ENCODE peak calls at places on chromosomes 7 and 10, in nine cellular contexts. G is activated naive CD4-positive, alpha-beta T cell; U is SHP77; A is T-helper 1 cell; P is uterus; O is NCI-H2029; H is iPS-NIHi11; Y is A549; V is body of pancreas. K is an unnamed sample.
A peak's percentile ranks its signal among the peaks of the same experiment; 100 is the strongest.

GRCh38 chr10:55892276-55892675 is 468.8 kb downstream of the ZWINT start:
- DNase-seq in G (no peak), U (no peak), A (no peak), P (no peak), O (no peak), H (no peak), Y (no peak), V (no peak), K (no peak)

GRCh38 chr10:95730233-95730632 is 25.7 kb upstream of the ENTPD1 start:
- DNase-seq in G (no peak), U (no peak), A (no peak), P (no peak), O (no peak), H (no peak), Y (no peak), V (no peak), K (no peak)

GRCh38 chr7:65250697-65251395 is 122.8 kb upstream of the ZNF92 start:
- DNase-seq in G (no peak), U (no peak), A (no peak), P (no peak), O (no peak), H (no peak), Y (no peak), V (no peak), K (no peak)

GRCh38 chr7:151142686-151143040 is 24.8 kb downstream of the GBX1 start:
- DNase-seq in G (no peak), U (no peak), A (no peak), P (no peak), O (no peak), H (no peak), Y (no peak), V (peak; percentile 35), K (no peak)

GRCh38 chr10:34121974-34122282 is 693.2 kb downstream of the PARD3 start:
- DNase-seq in G (no peak), U (no peak), A (no peak), P (no peak), O (no peak), H (no peak), Y (no peak), V (no peak), K (no peak)

GRCh38 chr10:118057351-118057750 is 10.6 kb upstream of the RAB11FIP2 start:
- DNase-seq in G (no peak), U (no peak), A (no peak), P (no peak), O (no peak), H (peak; percentile 9), Y (no peak), V (no peak), K (peak; percentile 27)

GRCh38 chr7:140901946-140902304 is 22.8 kb downstream of the BRAF start:
- DNase-seq in G (no peak), U (no peak), A (no peak), P (no peak), O (no peak), H (no peak), Y (no peak), V (no peak), K (no peak)

GRCh38 chr7:65302883-65303282 is 70.8 kb upstream of the ZNF92 start:
- DNase-seq in G (no peak), U (no peak), A (no peak), P (no peak), O (no peak), H (no peak), Y (no peak), V (no peak), K (no peak)

GRCh38 chr7:21941570-21942224 is 4.0 kb downstream of the CDCA7L start:
- DNase-seq in G (no peak), U (no peak), A (no peak), P (no peak), O (no peak), H (no peak), Y (no peak), V (no peak), K (peak; percentile 97)

GRCh38 chr10:125008689-125009579 is 67.0 kb downstream of the ZRANB1 start:
- DNase-seq in G (no peak), U (no peak), A (no peak), P (no peak), O (no peak), H (peak; percentile 58), Y (no peak), V (peak; percentile 59), K (peak; percentile 45)

GRCh38 chr7:156515911-156516790 is 124.4 kb upstream of the RNF32 start:
- DNase-seq in G (no peak), U (no peak), A (no peak), P (no peak), O (no peak), H (no peak), Y (no peak), V (peak; percentile 25), K (no peak)

GRCh38 chr10:113469796-113470195 is 83.1 kb upstream of the HABP2 start:
- DNase-seq in G (no peak), U (no peak), A (no peak), P (no peak), O (no peak), H (no peak), Y (no peak), V (no peak), K (no peak)

GRCh38 chr10:105252908-105253307 is 611.8 kb downstream of the SORCS3 start:
- DNase-seq in G (no peak), U (no peak), A (no peak), P (no peak), O (no peak), H (no peak), Y (no peak), V (no peak), K (peak; percentile 27)

GRCh38 chr7:6578114-6579084 is 1.1 kb downstream of the ZDHHC4 start:
- DNase-seq in G (no peak), U (no peak), A (no peak), P (no peak), O (no peak), H (no peak), Y (peak; percentile 62), V (no peak), K (peak; percentile 61)

GRCh38 chr10:79248341-79248931 is 98.8 kb upstream of the PPIF start:
- DNase-seq in G (no peak), U (no peak), A (no peak), P (peak; percentile 69), O (no peak), H (no peak), Y (no peak), V (no peak), K (no peak)

GRCh38 chr7:805261-805660 is 27.0 kb upstream of the SUN1 start:
- DNase-seq in G (no peak), U (no peak), A (no peak), P (peak; percentile 77), O (no peak), H (no peak), Y (no peak), V (no peak), K (no peak)

GRCh38 chr7:37363536-37364172 is 85.0 kb downstream of the ELMO1 start:
- DNase-seq in G (no peak), U (no peak), A (no peak), P (no peak), O (no peak), H (no peak), Y (no peak), V (no peak), K (no peak)

GRCh38 chr7:112161253-112162160 is 44.7 kb downstream of the DOCK4 start:
- DNase-seq in G (no peak), U (no peak), A (no peak), P (no peak), O (no peak), H (no peak), Y (no peak), V (no peak), K (no peak)

GRCh38 chr7:81846398-81846797 is 76.6 kb upstream of the HGF start:
- DNase-seq in G (no peak), U (no peak), A (no peak), P (no peak), O (no peak), H (no peak), Y (peak; percentile 10), V (no peak), K (peak; percentile 40)

GRCh38 chr10:133275683-133276092 is 980 bp downstream of the ADAM8 start:
- DNase-seq in G (no peak), U (no peak), A (no peak), P (no peak), O (no peak), H (no peak), Y (no peak), V (no peak), K (no peak)